ENCODE peak calls at places on chromosomes 7 and 10, in five cellular contexts. One of them, this sample, is unnamed.

GRCh38 chr7:105589221-105590077 is 8.2 kb upstream of the EFCAB10 start:
- DNase-seq in mucosa of descending colon: no peak
- DNase-seq in AG04449: peak
- DNase-seq in H54: peak
- DNase-seq in substantia nigra: peak
- DNase-seq in this sample: peak

GRCh38 chr7:10789170-10789569 is 184.5 kb upstream of the PHF14 start:
- DNase-seq in H54: no peak
- DNase-seq in AG04449: no peak
- DNase-seq in mucosa of descending colon: no peak
- DNase-seq in substantia nigra: no peak
- DNase-seq in this sample: no peak

GRCh38 chr10:61804414-61804813 is 97.1 kb upstream of the ARID5B start:
- DNase-seq in H54: no peak
- DNase-seq in substantia nigra: no peak
- DNase-seq in mucosa of descending colon: no peak
- DNase-seq in AG04449: no peak
- DNase-seq in this sample: peak

GRCh38 chr7:156004265-156005201 is 192.3 kb upstream of the SHH start:
- DNase-seq in AG04449: no peak
- DNase-seq in substantia nigra: no peak
- DNase-seq in mucosa of descending colon: no peak
- DNase-seq in H54: no peak
- DNase-seq in this sample: no peak

GRCh38 chr7:43758029-43758860 is at the start of gene BLVRA:
- DNase-seq in AG04449: no peak
- DNase-seq in mucosa of descending colon: peak
- DNase-seq in H54: peak
- DNase-seq in substantia nigra: no peak
- DNase-seq in this sample: peak

GRCh38 chr10:25441270-25441669 is 266.5 kb downstream of the GPR158 start:
- DNase-seq in H54: no peak
- DNase-seq in AG04449: no peak
- DNase-seq in substantia nigra: no peak
- DNase-seq in mucosa of descending colon: no peak
- DNase-seq in this sample: no peak

GRCh38 chr10:113565364-113565763 is 12.5 kb downstream of the HABP2 start:
- DNase-seq in AG04449: no peak
- DNase-seq in mucosa of descending colon: no peak
- DNase-seq in H54: no peak
- DNase-seq in substantia nigra: no peak
- DNase-seq in this sample: no peak

GRCh38 chr10:82463614-82464013 is 588.6 kb downstream of the NRG3 start:
- DNase-seq in H54: no peak
- DNase-seq in AG04449: no peak
- DNase-seq in mucosa of descending colon: no peak
- DNase-seq in substantia nigra: no peak
- DNase-seq in this sample: no peak

GRCh38 chr10:62348029-62348428 is 26.1 kb upstream of the ZNF365 start:
- DNase-seq in H54: no peak
- DNase-seq in AG04449: no peak
- DNase-seq in substantia nigra: no peak
- DNase-seq in mucosa of descending colon: no peak
- DNase-seq in this sample: no peak

GRCh38 chr7:6615853-6616555 is 594 bp downstream of the ZNF853 start:
- DNase-seq in mucosa of descending colon: no peak
- DNase-seq in substantia nigra: no peak
- DNase-seq in AG04449: no peak
- DNase-seq in H54: no peak
- DNase-seq in this sample: no peak

GRCh38 chr10:116561026-116561425 is 15.3 kb downstream of the PNLIP start:
- DNase-seq in mucosa of descending colon: no peak
- DNase-seq in substantia nigra: no peak
- DNase-seq in H54: no peak
- DNase-seq in AG04449: no peak
- DNase-seq in this sample: no peak

GRCh38 chr10:3972460-3973366 is 187.7 kb upstream of the KLF6 start:
- DNase-seq in AG04449: no peak
- DNase-seq in H54: no peak
- DNase-seq in substantia nigra: no peak
- DNase-seq in mucosa of descending colon: no peak
- DNase-seq in this sample: no peak